ENCODE peak calls at places on chromosomes 6 and 20, in six cellular contexts. P is stomach, S is OCI-LY7, U is thoracic aorta, H is endodermal cell, L is ovary. Y is an unnamed sample.

GRCh38 chr20:4521170-4521968 is 200.3 kb upstream of the PRND start:
- DNase-seq in U (no peak), H (no peak), P (no peak), L (no peak), S (no peak), Y (no peak)

GRCh38 chr6:45599053-45599452 is 221.3 kb upstream of the SUPT3H start:
- DNase-seq in S (no peak), U (no peak), L (no peak), P (no peak), H (no peak), Y (no peak)

GRCh38 chr20:50245561-50246366 is 55.1 kb downstream of the CEBPB start:
- DNase-seq in L (no peak), P (no peak), U (no peak), S (no peak), H (no peak), Y (peak; percentile 40)

GRCh38 chr6:3516094-3516493 is 59.2 kb upstream of the SLC22A23 start:
- DNase-seq in P (no peak), H (no peak), S (no peak), L (no peak), U (no peak), Y (no peak)

GRCh38 chr6:91480397-91480796 is 893.5 kb upstream of the MAP3K7 start:
- DNase-seq in H (no peak), S (no peak), U (no peak), P (no peak), L (no peak), Y (no peak)

GRCh38 chr6:133202610-133203343 is 38.4 kb upstream of the EYA4 start:
- DNase-seq in S (no peak), P (no peak), H (no peak), U (no peak), L (no peak), Y (no peak)

GRCh38 chr6:327538-328183 is 35.4 kb downstream of the DUSP22 start:
- DNase-seq in H (no peak), L (no peak), P (no peak), S (no peak), U (no peak), Y (no peak)

GRCh38 chr6:27056615-27057014 is 190.9 kb upstream of the PRSS16 start:
- DNase-seq in U (no peak), P (no peak), L (no peak), S (no peak), H (no peak), Y (no peak)

GRCh38 chr6:126337323-126337722 is 2.6 kb upstream of the CENPW start:
- DNase-seq in P (no peak), L (no peak), H (no peak), S (no peak), U (no peak), Y (no peak)

GRCh38 chr20:32234135-32234808 is 26.6 kb downstream of the POFUT1 start:
- DNase-seq in U (no peak), L (no peak), S (no peak), H (no peak), P (no peak), Y (no peak)
- H3K27ac ChIP-seq in U (no peak overlapping the region), L (no peak overlapping the region), S (no peak overlapping the region), H (no peak overlapping the region), P (no peak overlapping the region), Y (no peak overlapping the region)

GRCh38 chr6:15442467-15442866 is 196.6 kb downstream of the JARID2 start:
- DNase-seq in U (no peak), L (no peak), S (no peak), P (no peak), H (no peak), Y (no peak)
- H3K4me1 ChIP-seq in U (peaks cover 12% of the 10 kb centered on the region), L (peaks cover 13% of the 10 kb centered on the region), S (peaks cover 9% of the 10 kb centered on the region), P (peaks cover 83% of the 10 kb centered on the region), H (peaks cover 37% of the 10 kb centered on the region), Y (peaks cover 81% of the 10 kb centered on the region)

GRCh38 chr6:139540276-139540675 is 165.8 kb upstream of the CITED2 start:
- DNase-seq in P (peak; percentile 39), S (no peak), U (no peak), H (no peak), L (no peak), Y (peak; percentile 67)
- H3K27ac ChIP-seq in P (peak overlapping the region; percentile 78), S (no peak overlapping the region), U (peak overlapping the region; percentile 69), H (no peak overlapping the region), L (no peak overlapping the region), Y (peak overlapping the region; percentile 86)

GRCh38 chr6:106084106-106084963 is 1.8 kb upstream of the PRDM1 start:
- DNase-seq in P (no peak), U (no peak), L (no peak), H (peak; percentile 89), S (peak; percentile 91), Y (peak; percentile 73)
- H3K4me1 ChIP-seq in P (peaks cover 35% of the 10 kb centered on the region), U (peaks cover 8% of the 10 kb centered on the region), L (peaks cover 2% of the 10 kb centered on the region), H (peaks cover 33% of the 10 kb centered on the region), S (peaks cover 58% of the 10 kb centered on the region), Y (peaks cover 4% of the 10 kb centered on the region)

GRCh38 chr6:118665011-118665410 is 13.6 kb upstream of the CEP85L start:
- DNase-seq in H (no peak), U (no peak), P (no peak), S (no peak), L (no peak), Y (no peak)
- H3K27ac ChIP-seq in H (no peak overlapping the region), U (no peak overlapping the region), P (peak overlapping the region; percentile 60), S (no peak overlapping the region), L (peak overlapping the region; percentile 64), Y (peak overlapping the region; percentile 78)

GRCh38 chr20:47335251-47336012 is 21.1 kb downstream of the ZMYND8 start:
- DNase-seq in L (no peak), H (no peak), P (no peak), S (no peak), U (no peak), Y (no peak)
- H3K4me1 ChIP-seq in L (peaks cover 20% of the 10 kb centered on the region), H (peaks cover 6% of the 10 kb centered on the region), P (peaks cover 93% of the 10 kb centered on the region), S (peaks cover 23% of the 10 kb centered on the region), U (peaks cover 33% of the 10 kb centered on the region), Y (peaks cover 44% of the 10 kb centered on the region)

GRCh38 chr6:109739671-109740070 is 48.6 kb downstream of the FIG4 start:
- DNase-seq in H (no peak), P (no peak), S (no peak), L (no peak), U (no peak), Y (no peak)

GRCh38 chr6:109738200-109738599 is 47.1 kb downstream of the FIG4 start:
- DNase-seq in P (no peak), L (no peak), S (no peak), U (no peak), H (no peak), Y (no peak)

GRCh38 chr6:109740787-109741186 is 49.7 kb downstream of the FIG4 start:
- DNase-seq in S (no peak), L (no peak), U (no peak), H (no peak), P (peak; percentile 26), Y (no peak)

GRCh38 chr6:109736273-109737031 is 45.4 kb downstream of the FIG4 start:
- DNase-seq in L (no peak), H (no peak), P (no peak), S (no peak), U (no peak), Y (no peak)

DNA sequence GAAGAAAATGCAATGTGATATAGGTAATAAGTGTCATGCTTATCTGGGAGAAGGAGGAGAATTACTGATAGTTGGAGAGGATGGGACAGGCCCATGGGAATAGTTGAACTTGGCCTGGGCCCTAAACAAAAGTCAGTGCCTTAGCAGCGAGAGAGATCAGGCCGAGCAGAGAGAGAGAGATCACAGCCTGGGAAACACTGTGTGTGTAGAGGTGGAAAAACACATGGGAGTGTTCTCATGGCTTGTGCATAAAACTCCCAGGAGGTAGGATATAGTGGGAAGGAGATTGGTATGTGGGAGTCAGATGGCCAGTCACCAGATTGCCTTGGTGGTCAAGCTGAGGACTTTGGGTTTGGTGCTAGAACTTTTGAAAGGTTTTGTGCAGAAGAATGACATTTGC is 47.6 kb downstream of the FIG4 start:
- DNase-seq in H (no peak), L (no peak), P (no peak), S (no peak), U (no peak), Y (no peak)
- H3K27ac ChIP-seq in H (no peak overlapping the region), L (no peak overlapping the region), P (no peak overlapping the region), S (no peak overlapping the region), U (no peak overlapping the region), Y (no peak overlapping the region)

DNA sequence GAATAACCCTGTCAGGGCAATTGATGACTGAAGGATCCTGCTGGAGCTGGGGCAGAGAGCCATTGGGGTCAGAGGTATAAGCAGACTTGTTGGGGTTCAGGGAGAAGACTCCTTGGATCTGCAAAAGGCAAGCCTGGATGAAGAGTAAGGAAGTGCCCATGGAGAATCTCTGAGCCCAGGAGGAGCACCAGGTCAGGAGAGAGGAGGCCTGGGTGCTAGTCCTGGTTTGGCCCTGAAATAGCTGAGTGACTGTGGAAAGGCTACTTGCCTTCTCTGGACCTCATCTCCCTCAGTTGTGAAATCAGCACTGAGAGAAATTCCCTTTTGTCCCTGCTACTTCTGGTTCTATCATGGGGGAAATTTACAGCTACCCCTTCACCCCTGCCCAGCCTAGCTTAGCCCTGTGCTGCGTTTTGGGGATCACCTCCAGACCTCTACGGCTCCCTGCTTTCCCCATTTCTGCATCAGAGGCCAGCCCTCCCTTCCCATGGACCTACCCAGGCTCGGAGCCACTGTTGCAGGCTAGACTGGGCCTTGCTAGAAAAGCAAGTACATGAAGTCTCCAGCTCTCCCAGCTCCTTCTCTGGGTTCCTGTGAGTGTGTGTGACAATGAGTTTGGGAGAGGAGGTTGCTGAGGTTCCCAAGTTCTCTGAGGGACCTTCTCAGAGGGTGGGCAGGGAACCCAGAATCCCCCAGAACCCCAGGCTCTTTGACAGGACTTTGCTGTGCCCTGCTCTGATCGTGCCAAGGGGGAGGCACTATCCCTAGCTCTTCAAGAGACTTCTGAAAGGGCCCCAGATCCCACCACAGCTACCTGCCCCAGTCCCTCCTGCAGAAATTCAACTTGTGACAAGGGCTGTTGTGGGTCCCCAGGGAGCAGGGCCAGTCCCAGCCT is 2.3 kb upstream of the NCR2 start:
- DNase-seq in P (no peak), S (no peak), H (no peak), U (no peak), L (no peak), Y (no peak)
- H3K4me1 ChIP-seq in P (no peaks in the 10 kb centered on the region), S (peaks cover 14% of the 10 kb centered on the region), H (no peaks in the 10 kb centered on the region), U (no peaks in the 10 kb centered on the region), L (no peaks in the 10 kb centered on the region), Y (no peaks in the 10 kb centered on the region)

GRCh38 chr20:17885544-17885943 is 83.0 kb downstream of the SNX5 start:
- DNase-seq in P (no peak), S (no peak), L (no peak), H (no peak), U (no peak), Y (no peak)

GRCh38 chr20:17889226-17889625 is 79.4 kb downstream of the SNX5 start:
- DNase-seq in S (no peak), H (no peak), L (no peak), P (no peak), U (no peak), Y (no peak)

GRCh38 chr20:17885076-17885475 is 83.5 kb downstream of the SNX5 start:
- DNase-seq in H (no peak), P (no peak), L (no peak), U (no peak), S (no peak), Y (no peak)

GRCh38 chr20:17888044-17888443 is 80.5 kb downstream of the SNX5 start:
- DNase-seq in S (no peak), U (no peak), L (no peak), H (no peak), P (no peak), Y (no peak)

GRCh38 chr20:17887331-17888030 is 81.1 kb downstream of the SNX5 start:
- DNase-seq in H (no peak), S (no peak), U (no peak), L (no peak), P (no peak), Y (no peak)
- H3K27ac ChIP-seq in H (no peak overlapping the region), S (no peak overlapping the region), U (no peak overlapping the region), L (no peak overlapping the region), P (no peak overlapping the region), Y (no peak overlapping the region)

Y was measured in psoas muscle.